ENCODE peak calls at places on chromosomes 1 and 21, in six cellular contexts. C, F, K, Q, S and U are unnamed samples.

GRCh38 chr1:221637641-221638041 is 104.2 kb downstream of the DUSP10 start:
- DNase-seq in C (no peak), F (no peak), K (no peak), Q (no peak), S (no peak), U (no peak)

GRCh38 chr1:46806196-46807020 is 7.6 kb downstream of the CYP4B1 start:
- DNase-seq in C (no peak), F (no peak), K (no peak), Q (no peak), S (no peak), U (no peak)

GRCh38 chr1:223844962-223845809 is 561 bp downstream of the TP53BP2 start:
- DNase-seq in C (peak; percentile 59), F (peak; percentile 61), K (peak; percentile 60), Q (peak; percentile 25), S (peak; percentile 54), U (peak; percentile 72)

GRCh38 chr1:163820748-163821147 is 499.0 kb downstream of the NUF2 start:
- DNase-seq in C (no peak), F (no peak), K (no peak), Q (no peak), S (no peak), U (no peak)

GRCh38 chr21:16912075-16912474 is 600.8 kb upstream of the CXADR start:
- DNase-seq in C (no peak), F (no peak), K (no peak), Q (no peak), S (no peak), U (no peak)

GRCh38 chr1:221765527-221765926 is 23.6 kb upstream of the DUSP10 start:
- DNase-seq in C (no peak), F (no peak), K (no peak), Q (no peak), S (no peak), U (no peak)

GRCh38 chr1:207848234-207848633 is 62.7 kb downstream of the CD34 start:
- DNase-seq in C (peak; percentile 30), F (no peak), K (no peak), Q (no peak), S (no peak), U (no peak)

GRCh38 chr1:201730611-201731010 is 98.3 kb upstream of the IPO9 start:
- DNase-seq in C (no peak), F (no peak), K (no peak), Q (no peak), S (no peak), U (no peak)

GRCh38 chr1:65231718-65232330 is 77.5 kb upstream of the DNAJC6 start:
- DNase-seq in C (no peak), F (no peak), K (no peak), Q (no peak), S (no peak), U (no peak)

GRCh38 chr1:78540056-78540455 is 49.3 kb downstream of the PTGFR start:
- DNase-seq in C (no peak), F (no peak), K (no peak), Q (no peak), S (no peak), U (no peak)

GRCh38 chr1:103937763-103938357 is 188.2 kb downstream of the AMY1C start:
- DNase-seq in C (no peak), F (no peak), K (no peak), Q (no peak), S (no peak), U (no peak)

GRCh38 chr1:225710804-225711203 is 57.9 kb upstream of the ENAH start:
- DNase-seq in C (no peak), F (no peak), K (no peak), Q (no peak), S (no peak), U (no peak)

GRCh38 chr1:196433000-196433399 is 175.2 kb downstream of the KCNT2 start:
- DNase-seq in C (no peak), F (no peak), K (no peak), Q (no peak), S (no peak), U (no peak)

GRCh38 chr1:37149296-37149695 is 115.0 kb upstream of the GRIK3 start:
- DNase-seq in C (no peak), F (no peak), K (no peak), Q (no peak), S (no peak), U (no peak)

GRCh38 chr1:88935522-88936222 is 44.3 kb upstream of the GTF2B start:
- DNase-seq in C (peak; percentile 39), F (peak; percentile 62), K (no peak), Q (peak; percentile 20), S (no peak), U (no peak)

GRCh38 chr1:150511551-150511950 is 3.6 kb downstream of the ECM1 start:
- DNase-seq in C (no peak), F (peak; percentile 87), K (no peak), Q (no peak), S (no peak), U (no peak)

GRCh38 chr1:78678324-78678723 is 28.7 kb downstream of the IFI44 start:
- DNase-seq in C (peak; percentile 36), F (no peak), K (no peak), Q (no peak), S (no peak), U (no peak)

GRCh38 chr1:238982736-238983135 is 403.6 kb upstream of the CHRM3 start:
- DNase-seq in C (no peak), F (no peak), K (no peak), Q (no peak), S (no peak), U (no peak)

GRCh38 chr1:238811211-238811610 is 575.2 kb upstream of the CHRM3 start:
- DNase-seq in C (no peak), F (no peak), K (no peak), Q (no peak), S (no peak), U (no peak)

GRCh38 chr1:162373541-162374375 is 2.9 kb downstream of the SPATA46 start:
- DNase-seq in C (no peak), F (no peak), K (no peak), Q (no peak), S (no peak), U (no peak)

GRCh38 chr1:235720544-235720943 is 71.0 kb upstream of the GNG4 start:
- DNase-seq in C (no peak), F (no peak), K (no peak), Q (no peak), S (no peak), U (no peak)

GRCh38 chr1:50176563-50176885 is 67.8 kb downstream of the ELAVL4 start:
- DNase-seq in C (no peak), F (no peak), K (no peak), Q (no peak), S (no peak), U (no peak)

GRCh38 chr1:164589961-164590507 is 31.1 kb downstream of the PBX1 start:
- DNase-seq in C (no peak), F (no peak), K (no peak), Q (no peak), S (no peak), U (no peak)

GRCh38 chr1:197967066-197967465 is 49.9 kb downstream of the LHX9 start:
- DNase-seq in C (no peak), F (no peak), K (no peak), Q (no peak), S (no peak), U (no peak)

GRCh38 chr1:17419626-17420328 is 19.7 kb downstream of the RCC2 start:
- DNase-seq in C (peak; percentile 59), F (no peak), K (peak; percentile 66), Q (peak; percentile 64), S (peak; percentile 69), U (no peak)

GRCh38 chr1:57889686-57890360 is 466.0 kb upstream of the DAB1 start:
- DNase-seq in C (no peak), F (no peak), K (no peak), Q (no peak), S (no peak), U (no peak)

GRCh38 chr1:245001252-245001651 is 136.9 kb upstream of the HNRNPU start:
- DNase-seq in C (no peak), F (no peak), K (no peak), Q (no peak), S (no peak), U (no peak)